ENCODE peak calls at places on chromosomes 11 and 22, in five cellular contexts. E is neural progenitor cell, P is GM23338, Z is HCT116, T is PC-3. A is an unnamed sample. For H3K79me2, the result is how much of the 10 kb centered on the place peaks cover.

GRCh38 chr11:72743321-72744221 is 8.6 kb downstream of the ARAP1 start:
- DNase-seq in E (no peak), P (no peak), Z (no peak), T (no peak), A (no peak)

GRCh38 chr22:38881464-38881871 is 9.5 kb upstream of the CBX6 start:
- DNase-seq in E (no peak), P (no peak), Z (no peak), T (peak), A (no peak)

GRCh38 chr22:46542011-46542985 is 4.9 kb upstream of the CELSR1 start:
- DNase-seq in E (peak), P (peak), Z (no peak), T (peak), A (peak)

GRCh38 chr11:117232911-117233409 is 489 bp downstream of the RNF214 start:
- DNase-seq in E (peak), P (peak), Z (no peak), T (no peak), A (no peak)

GRCh38 chr11:35040221-35040942 is 98.6 kb upstream of the CD44 start:
- DNase-seq in E (no peak), P (no peak), Z (no peak), T (peak), A (peak)

GRCh38 chr11:65797711-65798110 is 10.8 kb downstream of the OVOL1 start:
- DNase-seq in E (no peak), P (no peak), Z (no peak), T (no peak), A (no peak)

GRCh38 chr11:7600205-7600775 is 73.0 kb downstream of the CYB5R2 start:
- DNase-seq in E (no peak), P (no peak), Z (peak), T (peak), A (no peak)

GRCh38 chr11:86161373-86162255 is 82.9 kb upstream of the EED start:
- DNase-seq in E (no peak), P (no peak), Z (no peak), T (no peak), A (no peak)

GRCh38 chr11:27433742-27434141 is 38.8 kb downstream of the LGR4 start:
- DNase-seq in E (no peak), P (no peak), Z (no peak), T (no peak), A (no peak)

GRCh38 chr11:27427183-27427980 is 45.2 kb downstream of the LGR4 start:
- DNase-seq in E (no peak), P (peak), Z (no peak), T (no peak), A (no peak)

GRCh38 chr11:27431808-27432207 is 40.8 kb downstream of the LGR4 start:
- DNase-seq in E (no peak), P (peak), Z (no peak), T (no peak), A (no peak)

GRCh38 chr11:27429740-27430451 is 42.7 kb downstream of the LGR4 start:
- DNase-seq in E (no peak), P (peak), Z (no peak), T (no peak), A (no peak)
- H3K79me2 ChIP-seq in E (half or more), P (half or more), Z (under half), T (under half), A (under half)

DNA sequence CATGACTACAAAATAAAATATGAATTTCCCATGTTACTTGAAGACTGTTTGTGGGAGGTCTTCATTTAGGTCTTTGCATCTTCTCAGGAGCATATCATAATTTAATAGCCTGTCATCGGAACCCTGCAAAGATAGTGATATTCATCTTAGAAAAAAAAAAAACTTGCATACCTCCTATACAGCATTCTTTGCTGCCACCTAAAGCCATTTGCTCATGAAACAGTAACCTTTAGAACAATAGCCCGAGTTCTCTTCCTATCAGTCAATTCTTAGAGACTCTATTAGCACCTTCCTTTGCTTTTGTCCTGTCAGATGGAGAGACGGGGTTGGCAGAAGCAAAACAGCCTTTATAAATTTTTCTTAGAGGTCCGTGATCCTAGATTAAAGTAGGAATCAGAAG is 75.2 kb downstream of the ARFGAP2 start:
- DNase-seq in E (no peak), P (peak), Z (no peak), T (no peak), A (no peak)
- TF ChIP-seq EZH2phosphoT487 in E (no peak), P (no peak), Z (no peak), T (no peak), A (no peak)

GRCh38 chr11:19972091-19972490 is 188.2 kb downstream of the DBX1 start:
- DNase-seq in E (no peak), P (no peak), Z (no peak), T (no peak), A (no peak)
- H3K79me2 ChIP-seq in E (under half), P (under half), Z (under half), T (under half), A (under half)

GRCh38 chr11:5603326-5603725 is 6.9 kb downstream of the TRIM6 start:
- DNase-seq in E (no peak), P (no peak), Z (no peak), T (no peak), A (no peak)

GRCh38 chr11:5604896-5605295 is 8.5 kb downstream of the TRIM6 start:
- DNase-seq in E (no peak), P (no peak), Z (no peak), T (no peak), A (no peak)

GRCh38 chr11:5596611-5597201 is at the start of gene TRIM6:
- DNase-seq in E (peak), P (peak), Z (no peak), T (peak), A (no peak)

GRCh38 chr11:5597953-5598352 is 1.5 kb downstream of the TRIM6 start:
- DNase-seq in E (peak), P (peak), Z (no peak), T (no peak), A (no peak)

GRCh38 chr11:5600374-5600851 is 4.0 kb downstream of the TRIM6 start:
- DNase-seq in E (peak), P (peak), Z (peak), T (peak), A (peak)
- TF ChIP-seq EZH2phosphoT487 in E (no peak), P (no peak), Z (no peak), T (no peak), A (no peak)

GRCh38 chr11:63978551-63979235 is 4.3 kb downstream of the COX8A start:
- DNase-seq in E (no peak), P (peak), Z (no peak), T (no peak), A (no peak)
- H3K79me2 ChIP-seq in E (half or more), P (under half), Z (half or more), T (half or more), A (under half)

GRCh38 chr11:2092464-2092910 is 46.7 kb downstream of the IGF2 start:
- DNase-seq in E (no peak), P (no peak), Z (no peak), T (no peak), A (no peak)

GRCh38 chr11:2091786-2092463 is 47.3 kb downstream of the IGF2 start:
- DNase-seq in E (no peak), P (no peak), Z (no peak), T (no peak), A (no peak)

GRCh38 chr11:2094354-2095197 is 44.6 kb downstream of the IGF2 start:
- DNase-seq in E (no peak), P (no peak), Z (no peak), T (no peak), A (no peak)

GRCh38 chr11:2093575-2094353 is 45.4 kb downstream of the IGF2 start:
- DNase-seq in E (no peak), P (no peak), Z (no peak), T (no peak), A (no peak)

DNA sequence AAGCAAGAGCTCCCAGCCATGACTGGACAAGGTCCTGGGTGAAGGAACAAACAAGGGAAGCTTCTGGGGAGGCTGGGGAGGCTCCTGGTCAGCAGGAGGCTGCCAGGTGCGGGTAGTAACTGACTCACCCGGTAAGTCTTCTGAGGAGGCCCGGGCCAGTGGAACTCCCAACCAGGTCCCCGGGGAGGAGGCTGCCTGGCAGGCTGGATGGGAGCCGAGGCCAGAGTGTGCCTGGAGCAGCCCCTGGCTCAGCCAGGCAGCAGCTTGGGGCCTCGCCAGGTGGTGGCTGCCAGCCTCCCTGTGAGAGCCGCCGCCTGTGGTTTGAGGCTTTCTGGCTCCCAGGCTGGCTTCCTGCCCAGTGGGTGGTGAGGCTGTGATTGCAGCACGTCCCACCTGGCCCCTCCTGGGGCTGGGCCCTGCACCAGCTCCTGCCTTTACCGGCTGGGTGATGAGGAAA is 46.2 kb downstream of the IGF2 start:
- DNase-seq in E (no peak), P (no peak), Z (no peak), T (peak), A (peak)
- TF ChIP-seq EZH2phosphoT487 in E (no peak), P (no peak), Z (no peak), T (peak), A (no peak)

A was measured in MM.1S.